ENCODE peak calls at places on chromosome 14, in nine cellular contexts. Y, F, Q, E, C, X, P, W and U are unnamed samples.

GRCh38 chr14:21213652-21214051 is 55.6 kb downstream of the HNRNPC start:
- DNase-seq in Y (no peak), F (no peak), Q (no peak), E (no peak), C (no peak), X (no peak), P (no peak), W (no peak), U (no peak)

GRCh38 chr14:89000007-89000942 is 175.8 kb downstream of the TTC8 start:
- DNase-seq in Y (no peak), F (no peak), Q (peak; percentile 54), E (peak; percentile 68), C (peak; percentile 47), X (peak; percentile 67), P (peak; percentile 98), W (no peak), U (peak; percentile 24)

GRCh38 chr14:61749264-61749663 is 13.0 kb upstream of the SNAPC1 start:
- DNase-seq in Y (no peak), F (no peak), Q (no peak), E (no peak), C (no peak), X (no peak), P (peak; percentile 37), W (no peak), U (no peak)

GRCh38 chr14:20857207-20857606 is 34.0 kb upstream of the RNASE3 start:
- DNase-seq in Y (no peak), F (no peak), Q (no peak), E (no peak), C (no peak), X (no peak), P (no peak), W (no peak), U (no peak)

GRCh38 chr14:105899071-105899641 is 372.8 kb downstream of the TMEM121 start:
- DNase-seq in Y (peak; percentile 37), F (no peak), Q (no peak), E (no peak), C (no peak), X (no peak), P (no peak), W (no peak), U (no peak)

GRCh38 chr14:63952053-63952932 is 99.5 kb downstream of the SYNE2 start:
- DNase-seq in Y (no peak), F (no peak), Q (no peak), E (no peak), C (no peak), X (no peak), P (no peak), W (no peak), U (no peak)

GRCh38 chr14:92945959-92946846 is 23.3 kb downstream of the CHGA start:
- DNase-seq in Y (peak; percentile 70), F (no peak), Q (peak; percentile 66), E (peak; percentile 88), C (peak; percentile 91), X (peak; percentile 78), P (peak; percentile 60), W (no peak), U (peak; percentile 53)

GRCh38 chr14:87066221-87066817 is 926.7 kb downstream of the GALC start:
- DNase-seq in Y (no peak), F (no peak), Q (no peak), E (no peak), C (no peak), X (no peak), P (peak; percentile 4), W (no peak), U (no peak)

GRCh38 chr14:103155013-103155412 is 31.8 kb downstream of the TNFAIP2 start:
- DNase-seq in Y (peak; percentile 84), F (no peak), Q (peak; percentile 60), E (peak; percentile 34), C (peak; percentile 52), X (peak; percentile 81), P (peak; percentile 13), W (peak; percentile 89), U (no peak)

GRCh38 chr14:104953097-104953496 is 25.1 kb downstream of the AHNAK2 start:
- DNase-seq in Y (no peak), F (no peak), Q (no peak), E (no peak), C (no peak), X (no peak), P (no peak), W (no peak), U (no peak)

GRCh38 chr14:24673534-24674203 is 39.7 kb upstream of the GZMB start:
- DNase-seq in Y (no peak), F (no peak), Q (no peak), E (peak; percentile 27), C (no peak), X (no peak), P (no peak), W (no peak), U (no peak)

GRCh38 chr14:54946500-54946899 is 43.9 kb upstream of the GCH1 start:
- DNase-seq in Y (no peak), F (no peak), Q (no peak), E (no peak), C (no peak), X (no peak), P (no peak), W (no peak), U (no peak)

GRCh38 chr14:37595809-37596595 is 573 bp downstream of the TTC6 start:
- DNase-seq in Y (no peak), F (peak; percentile 79), Q (peak; percentile 86), E (peak; percentile 90), C (peak; percentile 68), X (peak; percentile 86), P (peak; percentile 34), W (no peak), U (peak; percentile 55)

GRCh38 chr14:103112488-103113243 is 10.6 kb upstream of the TNFAIP2 start:
- DNase-seq in Y (no peak), F (no peak), Q (no peak), E (no peak), C (no peak), X (no peak), P (no peak), W (no peak), U (no peak)

GRCh38 chr14:66105819-66106218 is 380.4 kb upstream of the CCDC196 start:
- DNase-seq in Y (no peak), F (no peak), Q (no peak), E (no peak), C (no peak), X (no peak), P (no peak), W (no peak), U (no peak)

DNA sequence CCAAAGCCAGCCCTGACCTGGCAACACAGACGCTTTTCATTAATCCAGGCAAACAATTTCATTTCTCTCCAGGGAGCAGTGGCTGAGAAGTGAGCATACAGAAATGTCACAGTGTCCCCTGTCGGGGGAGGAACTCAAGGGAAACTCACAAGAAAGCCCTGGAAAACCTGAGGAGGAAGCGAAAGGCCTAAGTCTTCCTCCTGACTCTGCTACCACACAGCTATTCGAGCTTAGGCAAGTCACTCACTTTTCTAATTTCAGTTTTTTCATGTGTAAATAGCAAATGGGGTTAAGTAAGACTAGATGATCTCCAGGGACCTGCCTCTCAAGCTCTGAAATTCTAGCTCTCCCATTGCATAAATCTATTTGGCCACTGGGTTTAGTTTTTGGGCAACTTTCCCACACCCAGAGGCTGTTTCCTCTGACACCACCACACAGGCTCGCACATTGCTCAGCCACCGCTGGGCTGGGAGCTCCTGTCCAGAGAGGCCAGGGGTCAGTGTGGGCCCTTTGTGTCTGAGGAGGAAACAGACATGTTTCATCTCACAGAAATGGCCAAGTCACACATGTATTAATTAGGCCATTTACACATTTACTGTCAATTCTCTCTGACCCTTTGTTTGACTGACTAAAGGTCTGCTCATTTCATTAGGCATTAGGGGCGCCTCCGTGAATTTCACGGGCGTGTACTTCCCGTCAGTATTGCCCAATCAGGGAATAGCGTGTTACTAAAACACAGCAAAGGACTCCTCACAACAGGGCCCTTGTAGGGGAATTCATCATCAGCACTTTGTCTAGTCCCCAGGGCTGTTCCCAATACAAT is 9.8 kb upstream of the PNMA1 start:
- DNase-seq in Y (peak; percentile 78), F (no peak), Q (peak; percentile 78), E (no peak), C (peak; percentile 63), X (peak; percentile 79), P (peak; percentile 97), W (peak; percentile 89), U (peak; percentile 50)
- TF ChIP-seq CTCF in Y (peak; percentile 43), F (no peak), Q (no peak), E (no peak), C (no peak), X (no peak), P (peak; percentile 23), W (no peak), U (no peak)

DNA sequence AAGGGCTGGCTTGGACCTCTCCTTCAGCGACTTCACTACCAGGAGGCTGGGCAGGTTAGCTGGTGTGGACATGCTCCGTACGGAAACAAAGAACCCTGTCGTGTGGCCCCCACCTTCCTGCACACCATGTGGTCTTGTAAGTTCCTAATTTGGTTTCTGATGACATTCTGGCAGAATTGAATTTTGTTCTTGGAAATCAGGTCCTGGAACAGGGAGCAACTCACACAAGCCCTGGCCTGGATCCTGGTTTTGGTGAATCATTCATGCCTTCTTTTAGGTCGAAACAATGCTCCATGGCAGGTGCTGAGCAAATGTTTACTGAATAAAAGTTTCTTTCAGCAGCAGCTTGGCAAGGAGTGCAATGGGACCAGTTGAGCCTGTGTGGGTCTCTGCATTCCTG is 978.5 kb downstream of the BCL11B start:
- DNase-seq in Y (no peak), F (no peak), Q (no peak), E (no peak), C (no peak), X (no peak), P (no peak), W (no peak), U (peak; percentile 32)
- H3K9me3 ChIP-seq in Y (no peaks in the 10 kb centered on the region), F (no peaks in the 10 kb centered on the region), Q (no peaks in the 10 kb centered on the region), E (no peaks in the 10 kb centered on the region), C (no peaks in the 10 kb centered on the region), X (no peaks in the 10 kb centered on the region), P (peaks cover 39% of the 10 kb centered on the region), W (no peaks in the 10 kb centered on the region), U (no peaks in the 10 kb centered on the region)

GRCh38 chr14:101982621-101983020 is 18.2 kb downstream of the DYNC1H1 start:
- DNase-seq in Y (no peak), F (no peak), Q (no peak), E (no peak), C (no peak), X (no peak), P (no peak), W (no peak), U (no peak)
- TF ChIP-seq CTCF in Y (no peak), F (no peak), Q (no peak), E (no peak), C (no peak), X (no peak), P (no peak), W (no peak), U (no peak)

GRCh38 chr14:30069536-30069935 is 141.9 kb upstream of the PRKD1 start:
- DNase-seq in Y (no peak), F (no peak), Q (no peak), E (no peak), C (no peak), X (no peak), P (no peak), W (no peak), U (no peak)
- H3K9me3 ChIP-seq in Y (peaks cover 10% of the 10 kb centered on the region), F (peaks cover 20% of the 10 kb centered on the region), Q (no peaks in the 10 kb centered on the region), E (no peaks in the 10 kb centered on the region), C (peaks cover 11% of the 10 kb centered on the region), X (peaks cover 7% of the 10 kb centered on the region), P (peaks cover 4% of the 10 kb centered on the region), W (no peaks in the 10 kb centered on the region), U (no peaks in the 10 kb centered on the region)